ENCODE peak calls at places on chromosome 5, in four cellular contexts. O is AG04449, G is A549, F is vagina. Z is an unnamed sample.

GRCh38 chr5:1380011-1380817 is 35.3 kb upstream of the CLPTM1L start:
- DNase-seq in O (no peak), G (no peak), F (no peak), Z (no peak)

GRCh38 chr5:81268797-81269196 is 32.6 kb upstream of the ZCCHC9 start:
- DNase-seq in O (peak), G (peak), F (no peak), Z (peak)

GRCh38 chr5:154058055-154059038 is 19.6 kb downstream of the MFAP3 start:
- DNase-seq in O (no peak), G (no peak), F (no peak), Z (no peak)

GRCh38 chr5:119019431-119020348 is 31.3 kb upstream of the DTWD2 start:
- DNase-seq in O (no peak), G (no peak), F (no peak), Z (no peak)

GRCh38 chr5:65017636-65018035 is 248.9 kb downstream of the CWC27 start:
- DNase-seq in O (no peak), G (no peak), F (no peak), Z (no peak)

GRCh38 chr5:176943816-176944215 is 44.7 kb upstream of the HK3 start:
- DNase-seq in O (no peak), G (no peak), F (no peak), Z (no peak)

GRCh38 chr5:32677023-32677422 is 34.1 kb upstream of the NPR3 start:
- DNase-seq in O (no peak), G (no peak), F (no peak), Z (no peak)

GRCh38 chr5:149641600-149641999 is 60.3 kb downstream of the ARHGEF37 start:
- DNase-seq in O (no peak), G (no peak), F (no peak), Z (no peak)

GRCh38 chr5:33401482-33402390 is 39.0 kb upstream of the TARS1 start:
- DNase-seq in O (peak), G (no peak), F (no peak), Z (peak)

GRCh38 chr5:55913396-55914140 is 62.4 kb downstream of the IL31RA start:
- DNase-seq in O (no peak), G (no peak), F (no peak), Z (no peak)

GRCh38 chr5:154541553-154541952 is 63.5 kb upstream of the HAND1 start:
- DNase-seq in O (no peak), G (no peak), F (no peak), Z (no peak)

GRCh38 chr5:92527311-92528078 is 1053.5 kb downstream of the NR2F1-AS1 start:
- DNase-seq in O (no peak), G (no peak), F (no peak), Z (no peak)

GRCh38 chr5:133782736-133783135 is 170.4 kb upstream of the FSTL4 start:
- DNase-seq in O (no peak), G (no peak), F (no peak), Z (no peak)

GRCh38 chr5:79846198-79846521 is 144.9 kb downstream of the MTX3 start:
- DNase-seq in O (no peak), G (no peak), F (no peak), Z (no peak)

GRCh38 chr5:168360521-168361285 is 69.3 kb downstream of the WWC1 start:
- DNase-seq in O (no peak), G (no peak), F (no peak), Z (no peak)

GRCh38 chr5:135916638-135917263 is 21.1 kb upstream of the IL9 start:
- DNase-seq in O (no peak), G (no peak), F (no peak), Z (peak)

GRCh38 chr5:81068063-81068462 is 107.9 kb downstream of the RASGRF2 start:
- DNase-seq in O (no peak), G (no peak), F (no peak), Z (no peak)

GRCh38 chr5:117295941-117296340 is 721.3 kb upstream of the SEMA6A start:
- DNase-seq in O (no peak), G (no peak), F (no peak), Z (no peak)

GRCh38 chr5:56574778-56575177 is 240.6 kb upstream of the MAP3K1 start:
- DNase-seq in O (no peak), G (no peak), F (no peak), Z (peak)

GRCh38 chr5:66945389-66946349 is 250.9 kb downstream of the CD180 start:
- DNase-seq in O (no peak), G (no peak), F (no peak), Z (no peak)

GRCh38 chr5:5421149-5421960 is 1.1 kb upstream of the ICE1 start:
- DNase-seq in O (no peak), G (no peak), F (no peak), Z (no peak)

GRCh38 chr5:44294492-44294891 is 94.7 kb downstream of the FGF10 start:
- DNase-seq in O (no peak), G (no peak), F (no peak), Z (no peak)

GRCh38 chr5:81066102-81066501 is 105.9 kb downstream of the RASGRF2 start:
- DNase-seq in O (no peak), G (no peak), F (no peak), Z (no peak)

GRCh38 chr5:139065296-139065695 is 132.9 kb downstream of the SIL1 start:
- DNase-seq in O (no peak), G (no peak), F (no peak), Z (no peak)

GRCh38 chr5:83503662-83504061 is 32.1 kb downstream of the VCAN start:
- DNase-seq in O (no peak), G (no peak), F (no peak), Z (no peak)

GRCh38 chr5:145946112-145946861 is 9.9 kb downstream of the SH3RF2 start:
- DNase-seq in O (peak), G (peak), F (no peak), Z (no peak)

GRCh38 chr5:86981898-86982297 is 285.8 kb upstream of the RASA1 start:
- DNase-seq in O (no peak), G (no peak), F (no peak), Z (no peak)

GRCh38 chr5:135072357-135073247 is 38.6 kb upstream of the PITX1 start:
- DNase-seq in O (no peak), G (no peak), F (no peak), Z (no peak)

GRCh38 chr5:124701873-124702272 is 44.6 kb downstream of the ZNF608 start:
- DNase-seq in O (no peak), G (no peak), F (no peak), Z (no peak)

GRCh38 chr5:119655081-119655480 is 25.7 kb downstream of the FAM170A start:
- DNase-seq in O (no peak), G (no peak), F (no peak), Z (no peak)

GRCh38 chr5:35012796-35013195 is 35.0 kb downstream of the AGXT2 start:
- DNase-seq in O (no peak), G (no peak), F (no peak), Z (no peak)

GRCh38 chr5:179818746-179819295 is 1.9 kb upstream of the SQSTM1 start:
- DNase-seq in O (peak), G (peak), F (no peak), Z (no peak)

GRCh38 chr5:42949348-42950090 is 90.6 kb downstream of the ANXA2R start:
- DNase-seq in O (no peak), G (peak), F (no peak), Z (peak)
- H3K4me3 ChIP-seq in O (peak), G (peak), F (no peak), Z (peak)

GRCh38 chr5:18141260-18141659 is 507.0 kb downstream of the TAF11L14 start:
- DNase-seq in O (no peak), G (no peak), F (no peak), Z (no peak)
- TF ChIP-seq CTCF in O (no peak), G (no peak), F (no peak), Z (no peak)

GRCh38 chr5:68289576-68289975 is 74.0 kb downstream of the PIK3R1 start:
- DNase-seq in O (no peak), G (no peak), F (no peak), Z (no peak)
- H3K4me3 ChIP-seq in O (no peak), G (no peak), F (no peak), Z (no peak)

GRCh38 chr5:95646569-95647330 is at the start of gene RFESD:
- DNase-seq in O (peak), G (peak), F (no peak), Z (peak)
- TF ChIP-seq CTCF in O (peak), G (no peak), F (no peak), Z (no peak)